ENCODE peak calls at places on chromosomes 3 and 15, in four cellular contexts. W, Q, G and Y are unnamed samples.

GRCh38 chr3:178504128-178504527 is 32.1 kb upstream of the KCNMB2 start:
- DNase-seq in W (no peak), G (no peak), Q (no peak), Y (no peak)

GRCh38 chr15:100559330-100559729 is 30.6 kb upstream of the CERS3 start:
- DNase-seq in W (no peak), G (no peak), Q (no peak), Y (no peak)

GRCh38 chr15:90641581-90642463 is 75.3 kb upstream of the BLM start:
- DNase-seq in Q (no peak), W (no peak), G (no peak), Y (no peak)

GRCh38 chr3:52190294-52190841 is 7.6 kb upstream of the ALAS1 start:
- DNase-seq in Q (no peak), G (no peak), W (peak; percentile 51), Y (no peak)

GRCh38 chr15:89857673-89858072 is 36.1 kb downstream of the AP3S2 start:
- DNase-seq in Q (no peak), G (no peak), W (no peak), Y (no peak)

GRCh38 chr3:184218814-184219213 is 10.6 kb upstream of the VWA5B2 start:
- DNase-seq in W (no peak), G (no peak), Q (no peak), Y (no peak)

GRCh38 chr3:156728267-156728985 is 54.0 kb downstream of the TIPARP start:
- DNase-seq in G (no peak), W (no peak), Q (no peak), Y (no peak)

GRCh38 chr3:192187485-192188051 is 539.8 kb downstream of the FGF12 start:
- DNase-seq in G (no peak), W (no peak), Q (no peak), Y (no peak)

GRCh38 chr3:27721717-27722564 is at the start of gene EOMES:
- DNase-seq in G (peak; percentile 72), Q (no peak), W (no peak), Y (no peak)

GRCh38 chr15:75542386-75542797 is 36.7 kb downstream of the PTPN9 start:
- DNase-seq in G (no peak), Q (no peak), W (peak; percentile 72), Y (no peak)

GRCh38 chr3:20648294-20648693 is 462.3 kb upstream of the SGO1 start:
- DNase-seq in W (no peak), G (peak; percentile 42), Q (no peak), Y (no peak)

GRCh38 chr3:20648921-20649381 is 462.9 kb upstream of the SGO1 start:
- DNase-seq in Q (no peak), G (no peak), W (no peak), Y (no peak)

GRCh38 chr3:20646425-20646824 is 460.4 kb upstream of the SGO1 start:
- DNase-seq in G (no peak), Q (no peak), W (no peak), Y (no peak)

GRCh38 chr3:20645340-20645739 is 459.3 kb upstream of the SGO1 start:
- DNase-seq in Q (no peak), W (peak; percentile 16), G (no peak), Y (no peak)
- TF ChIP-seq RAD21 in Q (no peak), W (no peak), G (no peak), Y (no peak)

GRCh38 chr3:132443421-132443820 is 26.1 kb downstream of the DNAJC13 start:
- DNase-seq in G (no peak), W (no peak), Q (no peak), Y (no peak)

GRCh38 chr3:132444333-132444732 is 27.0 kb downstream of the DNAJC13 start:
- DNase-seq in Q (no peak), W (no peak), G (no peak), Y (no peak)

GRCh38 chr3:132445812-132446211 is 28.5 kb downstream of the DNAJC13 start:
- DNase-seq in Q (no peak), W (no peak), G (no peak), Y (no peak)

DNA sequence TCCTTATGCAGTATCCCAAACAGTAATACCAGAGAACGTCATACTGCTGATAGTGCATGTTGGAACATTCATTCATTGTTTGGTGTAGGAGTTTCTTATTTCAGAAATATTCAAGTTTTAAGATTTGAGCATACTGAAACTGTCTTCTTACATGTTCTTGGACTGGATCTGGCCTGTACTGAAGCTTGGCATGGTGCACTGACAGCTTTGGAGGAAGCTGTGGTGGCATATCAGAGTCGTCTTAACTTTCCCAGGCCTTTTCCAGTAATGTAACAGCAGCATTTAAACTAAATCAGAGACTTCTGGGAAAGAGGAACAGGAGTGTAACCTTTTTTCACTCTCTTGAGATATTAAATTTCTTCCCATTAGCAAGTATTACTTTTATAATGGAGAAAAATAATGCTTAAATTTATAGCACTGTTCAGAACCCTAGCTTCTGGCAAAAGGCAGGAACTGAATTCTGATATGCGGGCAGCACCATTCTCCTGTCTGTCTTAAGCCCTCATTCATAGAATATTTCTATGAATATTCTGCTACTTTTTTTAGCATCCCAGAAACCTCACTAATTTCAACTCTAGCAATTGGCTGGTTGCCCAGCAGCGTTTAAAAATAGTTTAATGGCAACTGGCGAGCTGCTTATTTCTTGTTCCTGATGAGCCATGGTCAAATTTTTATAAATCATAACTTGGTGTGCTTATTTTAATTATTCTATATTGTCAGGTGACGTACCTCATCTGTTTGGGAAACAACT is 31.1 kb downstream of the DNAJC13 start:
- DNase-seq in Q (no peak), W (no peak), G (no peak), Y (peak; percentile 16)
- TF ChIP-seq NRF1 in Q (no peak), W (no peak), G (no peak), Y (no peak)

DNA sequence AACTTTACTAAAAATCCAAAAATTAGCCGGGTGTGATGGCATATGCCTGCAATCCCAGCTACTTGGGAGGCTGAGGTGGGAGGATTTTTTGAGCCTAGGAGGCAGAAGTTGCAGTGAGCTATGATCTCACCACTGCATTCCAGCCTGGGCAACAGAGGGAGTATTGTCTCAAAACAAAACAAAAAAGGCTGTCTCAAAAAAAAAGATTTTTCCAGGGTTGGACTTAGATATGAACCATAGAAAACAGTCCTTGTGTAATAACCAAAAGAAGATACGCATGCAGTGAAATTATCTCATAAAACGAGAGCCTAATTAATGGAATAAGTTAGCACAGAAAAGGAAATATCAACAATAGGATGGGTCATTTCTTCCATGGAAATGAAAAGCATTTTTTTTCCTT is 320.4 kb upstream of the RASGRP1 start:
- DNase-seq in W (no peak), G (no peak), Q (no peak), Y (no peak)
- TF ChIP-seq RAD21 in W (no peak), G (no peak), Q (no peak), Y (no peak)

GRCh38 chr3:30554317-30554690 is 52.1 kb upstream of the TGFBR2 start:
- DNase-seq in G (no peak), Q (no peak), W (no peak), Y (no peak)

GRCh38 chr3:30551266-30551665 is 55.1 kb upstream of the TGFBR2 start:
- DNase-seq in Q (no peak), G (no peak), W (no peak), Y (no peak)

GRCh38 chr3:30551927-30552326 is 54.5 kb upstream of the TGFBR2 start:
- DNase-seq in G (no peak), W (no peak), Q (no peak), Y (no peak)

GRCh38 chr3:30555968-30556367 is 50.4 kb upstream of the TGFBR2 start:
- DNase-seq in Q (no peak), W (no peak), G (no peak), Y (no peak)

DNA sequence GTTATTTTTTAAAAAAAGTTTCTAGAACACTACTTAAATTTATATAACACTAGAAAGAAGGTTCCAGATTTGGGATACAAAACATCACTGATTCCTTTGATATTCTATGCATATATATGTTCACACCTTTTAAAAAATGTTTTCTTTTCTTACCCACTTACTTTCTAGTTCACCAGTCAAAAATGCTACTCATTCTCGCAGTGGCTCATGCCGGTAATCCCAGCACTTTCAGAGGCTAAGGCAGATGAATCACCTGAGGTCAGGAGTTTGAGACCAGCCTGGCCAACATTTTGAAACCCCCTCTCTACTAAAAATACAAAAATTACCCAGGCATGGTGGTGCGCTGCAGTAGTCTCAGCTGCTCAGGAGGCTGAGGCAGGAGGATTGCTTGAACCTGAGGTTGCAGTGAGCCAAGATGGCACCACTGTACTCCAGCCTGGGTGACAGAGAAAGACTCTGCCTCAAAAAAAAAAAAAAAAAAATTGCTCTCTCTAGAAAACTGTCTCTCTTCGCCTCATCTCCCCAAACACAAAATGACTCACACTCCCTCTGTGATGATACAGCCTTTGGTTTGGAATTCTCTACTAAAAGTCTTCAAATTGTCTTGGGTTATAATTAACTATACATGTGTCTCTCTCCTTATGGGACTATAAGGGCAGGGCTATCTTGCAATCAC is 52.6 kb upstream of the TGFBR2 start:
- DNase-seq in W (no peak), G (no peak), Q (no peak), Y (no peak)
- TF ChIP-seq NRF1 in W (no peak), G (no peak), Q (no peak), Y (no peak)

GRCh38 chr3:133038731-133039398 is 674 bp downstream of the TMEM108 start:
- DNase-seq in G (peak; percentile 62), W (peak; percentile 16), Q (no peak), Y (no peak)
- TF ChIP-seq RAD21 in G (no peak), W (no peak), Q (peak; percentile 0), Y (no peak)

DNA sequence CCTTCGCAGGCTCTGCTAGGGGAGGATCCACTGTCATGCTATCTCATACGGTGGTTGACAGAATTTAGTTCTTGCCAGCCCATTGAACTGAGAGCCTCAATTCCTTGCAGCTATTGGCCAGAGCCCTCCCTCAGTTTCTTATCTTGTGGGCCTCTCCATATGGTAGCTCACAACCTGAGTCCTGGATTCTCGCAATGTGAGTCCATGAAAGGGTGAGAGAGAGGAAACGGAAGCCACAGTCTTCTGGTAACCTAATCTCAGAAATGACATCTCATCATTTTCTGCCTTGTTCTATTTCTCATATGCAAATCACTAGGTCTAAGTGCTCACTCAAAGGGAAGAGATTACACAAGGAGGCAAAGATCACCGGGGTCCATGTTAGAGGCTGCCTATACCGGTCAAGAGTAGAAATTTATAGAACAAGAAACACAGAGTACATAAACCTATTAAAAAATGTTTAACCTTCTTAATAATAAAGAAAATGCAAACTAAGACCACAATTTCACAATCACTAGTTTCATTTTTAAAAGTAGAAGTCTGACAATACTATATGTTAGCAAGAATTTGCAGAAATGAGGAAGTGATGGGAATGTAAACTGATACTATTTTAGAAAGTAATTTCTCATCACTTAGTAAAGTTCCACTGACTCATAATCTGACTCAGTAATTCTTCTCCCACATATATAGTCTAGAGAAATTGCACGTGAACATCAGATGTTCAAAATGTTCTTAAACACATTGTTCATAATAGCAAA is 378.4 kb upstream of the AGTR1 start:
- DNase-seq in W (no peak), Q (no peak), G (no peak), Y (peak; percentile 89)
- TF ChIP-seq NRF1 in W (no peak), Q (no peak), G (no peak), Y (no peak)

DNA sequence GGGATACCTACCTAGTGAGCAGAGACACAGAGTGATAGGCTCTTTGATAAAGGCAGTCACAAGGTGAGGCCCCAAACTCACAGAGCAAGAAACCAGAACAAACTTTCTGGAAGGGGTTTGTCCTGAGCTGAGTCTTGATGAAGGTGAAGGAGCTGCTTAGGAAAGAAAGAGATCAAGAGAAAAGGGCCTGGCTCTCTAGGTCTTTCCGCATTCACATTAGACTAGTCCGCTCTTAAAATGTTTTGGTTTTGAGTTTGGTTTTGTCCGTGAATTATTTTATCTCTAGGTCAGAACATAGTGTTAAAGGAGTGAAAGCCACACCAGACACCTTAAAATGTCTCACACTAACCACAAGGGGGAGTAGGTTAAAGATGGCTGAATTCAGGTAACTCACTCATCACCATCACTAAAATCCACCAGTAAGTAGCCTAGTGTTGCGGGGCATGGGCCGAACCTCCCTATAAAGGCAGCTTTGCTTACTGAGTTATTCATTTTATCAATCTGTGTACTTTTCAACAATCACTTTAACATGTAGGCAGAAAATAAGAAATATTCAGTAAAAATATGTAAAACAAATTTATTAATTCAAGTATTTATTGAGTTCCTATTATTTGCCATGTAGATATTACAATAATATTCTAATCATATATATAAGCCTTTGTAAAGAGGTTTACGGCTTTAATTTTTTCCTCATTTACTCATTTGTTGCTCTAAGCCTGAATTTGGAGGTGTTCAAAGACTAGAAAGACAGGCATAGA is 121.5 kb upstream of the TSC22D2 start:
- DNase-seq in Q (no peak), G (peak; percentile 32), W (peak; percentile 67), Y (peak; percentile 15)
- TF ChIP-seq RAD21 in Q (peak; percentile 77), G (peak; percentile 72), W (peak; percentile 64), Y (peak; percentile 75)